ENCODE peak calls at places on chromosomes 7 and 10, in seven cellular contexts. O is fibroblast of villous mesenchyme; S is cardiac septum; M is CD4-positive, CD25-positive, alpha-beta regulatory T cell; Y is AG04449; N is stimulated activated CD8-positive, alpha-beta memory T cell treated with anti-CD3 and anti-CD28 coated beads, Interleukin-7, amount 100 ng/mL, for 1 hour; A is IMR-90. F is an unnamed sample.

GRCh38 chr7:155985518-155986427 is 173.5 kb upstream of the SHH start:
- DNase-seq in O (no peak), M (no peak), N (no peak), Y (no peak), S (peak; percentile 63), A (no peak), F (no peak)

GRCh38 chr10:29784175-29784773 is 149.5 kb upstream of the SVIL start:
- DNase-seq in S (peak; percentile 77), N (no peak), O (peak; percentile 99), M (no peak), A (peak; percentile 100), Y (peak; percentile 96), F (peak; percentile 100)

GRCh38 chr10:78700413-78700812 is 368.4 kb upstream of the ZMIZ1 start:
- DNase-seq in A (peak; percentile 38), Y (no peak), S (no peak), O (no peak), M (no peak), N (no peak), F (no peak)

GRCh38 chr10:118238573-118239240 is 103.4 kb downstream of the FAM204A start:
- DNase-seq in A (peak; percentile 8), Y (no peak), O (peak; percentile 44), M (no peak), S (no peak), N (no peak), F (peak; percentile 4)

GRCh38 chr7:143013897-143014296 is 13.0 kb downstream of the OR9A2 start:
- DNase-seq in S (no peak), N (no peak), Y (peak; percentile 46), A (peak; percentile 53), O (peak; percentile 60), M (no peak), F (peak; percentile 62)

GRCh38 chr7:47757946-47758371 is 176.0 kb upstream of the TNS3 start:
- DNase-seq in S (no peak), O (peak; percentile 97), N (no peak), A (peak; percentile 73), M (no peak), Y (peak; percentile 70), F (peak; percentile 90)

GRCh38 chr10:33484787-33485186 is 150.3 kb upstream of the NRP1 start:
- DNase-seq in M (no peak), O (peak; percentile 86), S (no peak), N (no peak), Y (no peak), A (peak; percentile 66), F (no peak)

GRCh38 chr7:21367081-21367480 is 60.8 kb upstream of the SP4 start:
- DNase-seq in O (no peak), Y (no peak), A (no peak), N (no peak), S (no peak), M (no peak), F (no peak)

GRCh38 chr7:10038351-10038750 is 935.3 kb upstream of the PHF14 start:
- DNase-seq in A (no peak), O (no peak), N (no peak), Y (no peak), M (no peak), S (no peak), F (no peak)

GRCh38 chr7:91566333-91566732 is 302.1 kb downstream of the FZD1 start:
- DNase-seq in S (no peak), A (no peak), Y (no peak), O (no peak), N (no peak), M (no peak), F (no peak)

GRCh38 chr7:123712619-123713018 is 36.2 kb downstream of the WASL start:
- DNase-seq in Y (peak; percentile 40), M (no peak), O (peak; percentile 57), A (peak; percentile 69), N (no peak), S (no peak), F (peak; percentile 28)

GRCh38 chr10:57696641-57697040 is 571.1 kb downstream of the IPMK start:
- DNase-seq in Y (peak; percentile 75), M (no peak), O (peak; percentile 91), S (no peak), A (peak; percentile 82), N (no peak), F (peak; percentile 87)

GRCh38 chr10:52740913-52741675 is 31.5 kb downstream of the MBL2 start:
- DNase-seq in O (peak; percentile 41), S (no peak), Y (no peak), M (no peak), A (peak; percentile 17), N (no peak), F (no peak)

GRCh38 chr10:23325132-23325531 is 19.5 kb downstream of the C10orf67 start:
- DNase-seq in N (no peak), O (no peak), S (no peak), M (no peak), A (no peak), Y (no peak), F (no peak)

GRCh38 chr7:129664029-129665012 is 52.8 kb downstream of the NRF1 start:
- DNase-seq in O (peak; percentile 75), S (no peak), N (no peak), A (peak; percentile 83), Y (peak; percentile 36), M (no peak), F (peak; percentile 28)

GRCh38 chr7:111210996-111211395 is 120.1 kb downstream of the LRRN3 start:
- DNase-seq in M (no peak), S (no peak), A (peak; percentile 75), Y (no peak), O (peak; percentile 4), N (no peak), F (peak; percentile 44)

GRCh38 chr10:72455889-72456588 is 101.3 kb upstream of the DNAJB12 start:
- DNase-seq in Y (no peak), O (peak; percentile 20), A (peak; percentile 22), N (no peak), M (no peak), S (no peak), F (no peak)

GRCh38 chr7:39265912-39266591 is 288.3 kb downstream of the POU6F2 start:
- DNase-seq in A (no peak), S (no peak), M (no peak), N (no peak), Y (no peak), O (no peak), F (no peak)

GRCh38 chr7:105691029-105691691 is 109.9 kb upstream of the EFCAB10 start:
- DNase-seq in S (no peak), A (peak; percentile 65), N (no peak), Y (no peak), M (peak; percentile 27), O (peak; percentile 89), F (no peak)

GRCh38 chr10:35210961-35211360 is 84.3 kb downstream of the CREM start:
- DNase-seq in O (no peak), S (no peak), A (no peak), N (no peak), M (no peak), Y (no peak), F (no peak)

GRCh38 chr10:132298038-132298935 is 9.5 kb downstream of the STK32C start:
- DNase-seq in M (no peak), O (no peak), A (no peak), Y (no peak), S (peak; percentile 56), N (no peak), F (no peak)

GRCh38 chr10:70925377-70926214 is 37.2 kb upstream of the PCBD1 start:
- DNase-seq in O (peak; percentile 23), N (peak; percentile 12), M (peak; percentile 12), Y (no peak), S (no peak), A (no peak), F (no peak)

GRCh38 chr10:106044511-106044910 is 1120.0 kb downstream of the SORCS1 start:
- DNase-seq in N (no peak), S (no peak), Y (no peak), A (no peak), M (no peak), O (no peak), F (no peak)

GRCh38 chr7:134513169-134513752 is 14.1 kb upstream of the AKR1B10 start:
- DNase-seq in A (peak; percentile 63), N (no peak), M (no peak), O (peak; percentile 59), S (no peak), Y (no peak), F (no peak)

F was measured in BJ.